ENCODE peak calls at places on chromosomes 2 and 18, in five cellular contexts. X is CD8-positive, alpha-beta T cell; Q is T-helper 22 cell; T is glutamatergic neuron; Y is ELF-1. U is an unnamed sample.
A peak's percentile ranks its signal among the peaks of the same experiment; 100 is the strongest.

GRCh38 chr2:130728549-130729310 is at the start of gene GPR148:
- DNase-seq in X (no peak), Q (no peak), T (no peak), Y (no peak), U (no peak)

GRCh38 chr2:152499921-152500320 is 164.9 kb downstream of the FMNL2 start:
- DNase-seq in X (no peak), Q (no peak), T (no peak), Y (no peak), U (no peak)

GRCh38 chr2:207163815-207164747 is 1.7 kb downstream of the KLF7 start:
- DNase-seq in X (peak; percentile 21), Q (no peak), T (peak; percentile 46), Y (peak; percentile 62), U (peak; percentile 55)

GRCh38 chr2:208072250-208072892 is 47.0 kb upstream of the PLEKHM3 start:
- DNase-seq in X (peak; percentile 58), Q (peak; percentile 3), T (peak; percentile 69), Y (peak; percentile 84), U (peak; percentile 33)

GRCh38 chr2:68206779-68207178 is 45.6 kb downstream of the PPP3R1 start:
- DNase-seq in X (no peak), Q (no peak), T (no peak), Y (no peak), U (no peak)

GRCh38 chr18:50192903-50193795 is 1.8 kb downstream of the MYO5B start:
- DNase-seq in X (no peak), Q (no peak), T (no peak), Y (peak; percentile 14), U (no peak)

GRCh38 chr2:176637497-176638166 is 368.4 kb downstream of the MTX2 start:
- DNase-seq in X (peak; percentile 5), Q (no peak), T (peak; percentile 47), Y (peak; percentile 34), U (peak; percentile 72)

GRCh38 chr2:67846341-67847070 is 216.3 kb downstream of the C1D start:
- DNase-seq in X (peak; percentile 10), Q (no peak), T (peak; percentile 61), Y (peak; percentile 86), U (peak; percentile 85)

GRCh38 chr2:191800874-191801273 is 46.0 kb downstream of the CAVIN2 start:
- DNase-seq in X (no peak), Q (no peak), T (no peak), Y (no peak), U (no peak)

GRCh38 chr2:150538582-150539236 is 51.2 kb upstream of the RND3 start:
- DNase-seq in X (no peak), Q (no peak), T (no peak), Y (no peak), U (no peak)

GRCh38 chr2:180040146-180040925 is 33.2 kb upstream of the CWC22 start:
- DNase-seq in X (no peak), Q (no peak), T (no peak), Y (no peak), U (peak; percentile 1)

GRCh38 chr2:174596994-174597346 is 634 bp downstream of the WIPF1 start:
- DNase-seq in X (no peak), Q (no peak), T (no peak), Y (no peak), U (no peak)

GRCh38 chr2:40131061-40131704 is 320.7 kb downstream of the SLC8A1 start:
- DNase-seq in X (no peak), Q (no peak), T (no peak), Y (no peak), U (no peak)

GRCh38 chr18:79413426-79413825 is 17.7 kb downstream of the NFATC1 start:
- DNase-seq in X (no peak), Q (no peak), T (peak; percentile 13), Y (no peak), U (no peak)

GRCh38 chr2:238439093-238439849 is 12.5 kb downstream of the ASB1 start:
- DNase-seq in X (peak; percentile 27), Q (no peak), T (no peak), Y (no peak), U (peak; percentile 94)

GRCh38 chr18:32010124-32010745 is 8.4 kb upstream of the RNF125 start:
- DNase-seq in X (no peak), Q (no peak), T (no peak), Y (no peak), U (no peak)

GRCh38 chr2:207531024-207531411 is 1.3 kb downstream of the CREB1 start:
- DNase-seq in X (peak; percentile 13), Q (no peak), T (no peak), Y (no peak), U (no peak)

U was measured in SJSA1.